ENCODE peak calls at places on chromosomes 3 and 15, in seven cellular contexts. S is NAMALWA, O is LHCN-M2, I is B cell, D is left ventricle myocardium inferior, T is foreskin fibroblast, G is mesenchymal stem cell. X is an unnamed sample.

GRCh38 chr3:139953131-139953910 is 18.3 kb downstream of the CLSTN2 start:
- DNase-seq in S (no peak), O (no peak), I (no peak), D (no peak), T (no peak), G (no peak), X (no peak)

GRCh38 chr3:127408022-127408683 is 120.3 kb upstream of the PRR20G start:
- DNase-seq in S (no peak), O (no peak), I (no peak), D (peak), T (no peak), G (no peak), X (no peak)

GRCh38 chr15:81784751-81785150 is 261.1 kb downstream of the MEX3B start:
- DNase-seq in S (no peak), O (no peak), I (no peak), D (no peak), T (no peak), G (no peak), X (no peak)

GRCh38 chr15:67543348-67543718 is 830 bp downstream of the MAP2K5 start:
- DNase-seq in S (no peak), O (no peak), I (peak), D (no peak), T (no peak), G (peak), X (no peak)

GRCh38 chr3:32219537-32219936 is 18.9 kb upstream of the CMTM8 start:
- DNase-seq in S (no peak), O (no peak), I (no peak), D (no peak), T (no peak), G (no peak), X (no peak)

GRCh38 chr15:63892794-63893441 is 59.2 kb upstream of the HERC1 start:
- DNase-seq in S (no peak), O (no peak), I (no peak), D (no peak), T (no peak), G (no peak), X (no peak)

GRCh38 chr3:56702487-56703315 is 19.6 kb upstream of the TASOR start:
- DNase-seq in S (peak), O (peak), I (peak), D (no peak), T (peak), G (peak), X (peak)

GRCh38 chr3:69986419-69986818 is 13.1 kb upstream of the SAMMSON start:
- DNase-seq in S (peak), O (no peak), I (no peak), D (no peak), T (no peak), G (no peak), X (no peak)

GRCh38 chr15:35252351-35252865 is 167.3 kb upstream of the NANOGP8 start:
- DNase-seq in S (no peak), O (no peak), I (no peak), D (no peak), T (no peak), G (no peak), X (no peak)

GRCh38 chr15:78325092-78325843 is 14.9 kb upstream of the CRABP1 start:
- DNase-seq in S (no peak), O (no peak), I (no peak), D (no peak), T (no peak), G (no peak), X (no peak)

GRCh38 chr3:41126475-41126874 is 72.8 kb upstream of the CTNNB1 start:
- DNase-seq in S (no peak), O (no peak), I (no peak), D (no peak), T (no peak), G (no peak), X (no peak)

GRCh38 chr15:82043130-82043673 is 2.6 kb downstream of the MEX3B start:
- DNase-seq in S (no peak), O (no peak), I (no peak), D (no peak), T (no peak), G (no peak), X (no peak)

GRCh38 chr3:38614651-38615352 is 34.7 kb downstream of the SCN5A start:
- DNase-seq in S (no peak), O (no peak), I (no peak), D (no peak), T (no peak), G (no peak), X (no peak)

GRCh38 chr15:50247819-50248650 is 17.5 kb downstream of the HDC start:
- DNase-seq in S (peak), O (no peak), I (peak), D (peak), T (no peak), G (peak), X (no peak)

GRCh38 chr15:42012241-42012640 is 8.6 kb downstream of the PLA2G4E start:
- DNase-seq in S (no peak), O (no peak), I (no peak), D (no peak), T (no peak), G (no peak), X (no peak)